ENCODE peak calls at places on chromosomes 16 and 17, in nine cellular contexts. W is activated naive CD4-positive, alpha-beta T cell treated with Interleukin-2 at 50 U/mL for 16 hours; Y is GM12891; E is AG04450; Z is stomach; L is left ventricle myocardium inferior; A is ELF-1; C is brain microvascular endothelial cell; N is HFFc6. K is an unnamed sample.

GRCh38 chr17:41695954-41696720 is 7.5 kb downstream of the EIF1 start:
- DNase-seq in W (peak), Y (peak), E (no peak), Z (peak), L (no peak), A (no peak), C (no peak), N (peak), K (peak)

GRCh38 chr16:55035956-55036355 is 105.3 kb downstream of the IRX5 start:
- DNase-seq in W (no peak), Y (no peak), E (no peak), Z (no peak), L (no peak), A (no peak), C (no peak), N (peak), K (no peak)

GRCh38 chr17:11671151-11671550 is 72.9 kb downstream of the DNAH9 start:
- DNase-seq in W (no peak), Y (no peak), E (no peak), Z (no peak), L (no peak), A (no peak), C (no peak), N (no peak), K (no peak)

GRCh38 chr16:75265911-75266701 is 14.7 kb upstream of the BCAR1 start:
- DNase-seq in W (no peak), Y (peak), E (no peak), Z (peak), L (peak), A (peak), C (peak), N (no peak), K (no peak)

GRCh38 chr16:71734511-71734910 is 10.0 kb upstream of the PHLPP2 start:
- DNase-seq in W (no peak), Y (no peak), E (no peak), Z (no peak), L (no peak), A (no peak), C (no peak), N (no peak), K (no peak)

GRCh38 chr17:78324391-78325075 is 35.3 kb downstream of the SOCS3 start:
- DNase-seq in W (no peak), Y (no peak), E (peak), Z (no peak), L (peak), A (peak), C (peak), N (peak), K (peak)

GRCh38 chr17:67281053-67281452 is 36.1 kb upstream of the HELZ start:
- DNase-seq in W (no peak), Y (no peak), E (no peak), Z (no peak), L (no peak), A (no peak), C (no peak), N (no peak), K (no peak)

GRCh38 chr17:5523249-5523648 is 36.9 kb downstream of the MIS12 start:
- DNase-seq in W (no peak), Y (no peak), E (no peak), Z (no peak), L (no peak), A (no peak), C (no peak), N (no peak), K (no peak)

GRCh38 chr16:57145046-57145963 is 40.5 kb downstream of the PSME3IP1 start:
- DNase-seq in W (no peak), Y (no peak), E (no peak), Z (no peak), L (no peak), A (no peak), C (no peak), N (no peak), K (no peak)

GRCh38 chr16:6903671-6904070 is 429.0 kb upstream of the RBFOX1 start:
- DNase-seq in W (no peak), Y (no peak), E (no peak), Z (no peak), L (no peak), A (no peak), C (no peak), N (no peak), K (no peak)

GRCh38 chr16:11150190-11150589 is 105.8 kb downstream of the SOCS1 start:
- DNase-seq in W (no peak), Y (no peak), E (no peak), Z (no peak), L (no peak), A (no peak), C (no peak), N (no peak), K (no peak)

GRCh38 chr17:8332688-8333087 is 7.0 kb upstream of the ODF4 start:
- DNase-seq in W (no peak), Y (no peak), E (no peak), Z (no peak), L (peak), A (peak), C (no peak), N (no peak), K (no peak)

GRCh38 chr17:56121661-56122060 is 31.6 kb upstream of the ANKFN1 start:
- DNase-seq in W (no peak), Y (no peak), E (no peak), Z (no peak), L (no peak), A (no peak), C (no peak), N (no peak), K (peak)

GRCh38 chr16:69145658-69146057 is 13.2 kb downstream of the UTP4 start:
- DNase-seq in W (no peak), Y (no peak), E (no peak), Z (peak), L (no peak), A (no peak), C (no peak), N (no peak), K (peak)

GRCh38 chr16:64627288-64627687 is 494.6 kb downstream of the CDH11 start:
- DNase-seq in W (no peak), Y (no peak), E (no peak), Z (no peak), L (no peak), A (peak), C (no peak), N (no peak), K (peak)

GRCh38 chr16:2857451-2858244 is at the start of gene PRSS22:
- DNase-seq in W (no peak), Y (no peak), E (no peak), Z (peak), L (no peak), A (peak), C (no peak), N (no peak), K (no peak)